ENCODE peak calls at places on chromosomes 16 and 17, in eight cellular contexts. Q, G, R, A, N, I, B and M are unnamed samples.

GRCh38 chr16:80500116-80500859 is 40.5 kb upstream of the DYNLRB2 start:
- DNase-seq in B (no peak), I (no peak), A (no peak), Q (no peak), R (no peak), N (no peak), G (peak), M (no peak)

GRCh38 chr16:9351440-9351839 is 260.0 kb downstream of the HAPSTR1 start:
- DNase-seq in I (no peak), G (no peak), N (peak), R (no peak), B (no peak), Q (no peak), A (no peak), M (no peak)

GRCh38 chr16:49757744-49758069 is 98.2 kb downstream of the ZNF423 start:
- DNase-seq in A (no peak), N (no peak), I (no peak), B (no peak), G (no peak), Q (no peak), R (no peak), M (no peak)

GRCh38 chr17:46002311-46002972 is 3.4 kb downstream of the STH start:
- DNase-seq in G (peak), I (peak), N (peak), A (peak), R (peak), B (no peak), Q (no peak), M (peak)

GRCh38 chr17:28478940-28479615 is 5.6 kb downstream of the SLC13A2 start:
- DNase-seq in I (peak), G (no peak), R (no peak), B (no peak), A (no peak), Q (no peak), N (no peak), M (no peak)

GRCh38 chr17:81909966-81910839 is 996 bp downstream of the PCYT2 start:
- DNase-seq in B (no peak), R (no peak), N (peak), A (no peak), I (no peak), Q (no peak), G (no peak), M (no peak)

GRCh38 chr17:41895617-41896016 is 23.1 kb downstream of the ACLY start:
- DNase-seq in N (no peak), Q (no peak), I (no peak), R (no peak), B (no peak), G (no peak), A (no peak), M (no peak)

GRCh38 chr16:4597174-4597573 is 17.5 kb downstream of the UBALD1 start:
- DNase-seq in A (no peak), G (no peak), Q (no peak), B (peak), R (no peak), N (no peak), I (no peak), M (no peak)

GRCh38 chr16:30157214-30157613 is 26.2 kb upstream of the CORO1A start:
- DNase-seq in G (no peak), Q (no peak), I (no peak), B (no peak), A (no peak), R (no peak), N (no peak), M (no peak)

GRCh38 chr17:7380321-7380720 is 568 bp upstream of the TNK1 start:
- DNase-seq in A (no peak), I (no peak), R (peak), Q (no peak), G (no peak), B (no peak), N (peak), M (no peak)

GRCh38 chr16:48113471-48113870 is 42.3 kb downstream of the ABCC12 start:
- DNase-seq in N (no peak), R (no peak), B (no peak), G (no peak), Q (no peak), A (no peak), I (no peak), M (no peak)

GRCh38 chr17:7228920-7229319 is 5.4 kb downstream of the DVL2 start:
- DNase-seq in N (no peak), A (no peak), Q (no peak), G (no peak), R (no peak), I (no peak), B (no peak), M (no peak)

GRCh38 chr17:76820523-76820922 is 47.7 kb upstream of the MGAT5B start:
- DNase-seq in Q (no peak), R (no peak), I (no peak), N (no peak), B (no peak), G (no peak), A (no peak), M (no peak)

GRCh38 chr17:48155889-48156670 is 48.5 kb downstream of the SNX11 start:
- DNase-seq in A (no peak), B (no peak), I (no peak), G (no peak), R (no peak), N (no peak), Q (no peak), M (no peak)

GRCh38 chr17:79822583-79823124 is 16.6 kb downstream of the CBX4 start:
- DNase-seq in B (no peak), A (no peak), Q (no peak), G (no peak), I (no peak), N (no peak), R (no peak), M (no peak)

GRCh38 chr17:43952351-43952723 is 1.4 kb downstream of the PYY start:
- DNase-seq in R (peak), I (no peak), N (no peak), G (no peak), Q (no peak), B (peak), A (no peak), M (no peak)

GRCh38 chr17:42111901-42112551 is 488 bp downstream of the DHX58 start:
- DNase-seq in G (peak), N (peak), R (no peak), I (peak), B (no peak), Q (no peak), A (peak), M (no peak)

GRCh38 chr16:88924834-88925539 is 52.0 kb downstream of the CBFA2T3 start:
- DNase-seq in B (no peak), A (peak), G (peak), I (peak), N (no peak), Q (no peak), R (no peak), M (no peak)

GRCh38 chr16:68298907-68299515 is 11.7 kb downstream of the SLC7A6OS start:
- DNase-seq in B (no peak), Q (no peak), I (peak), R (peak), A (no peak), N (no peak), G (no peak), M (no peak)

DNA sequence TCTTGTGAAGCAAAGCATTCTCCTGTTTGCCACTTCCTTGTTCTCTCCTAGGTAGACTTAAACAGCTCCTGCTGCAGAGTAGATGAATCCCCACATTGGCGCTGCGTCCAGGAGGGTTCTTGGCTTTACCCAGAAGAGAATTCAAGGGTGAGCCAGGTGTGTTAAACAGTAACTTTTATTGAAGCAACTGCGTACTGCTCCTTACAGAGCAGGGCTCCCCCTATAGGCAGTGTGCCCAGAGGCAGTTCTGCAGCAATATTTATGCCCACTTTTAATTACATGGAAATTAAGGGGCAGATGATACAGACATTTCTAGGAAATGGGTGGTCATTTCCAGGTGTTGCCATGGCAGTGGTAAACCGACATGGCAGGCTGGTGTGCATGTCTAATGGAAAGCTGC is 987.6 kb upstream of the RBFOX1 start:
- DNase-seq in N (no peak), G (no peak), B (no peak), Q (no peak), A (no peak), I (no peak), R (no peak), M (no peak)
- TF ChIP-seq CTCF in N (no peak), G (no peak), B (no peak), Q (no peak), A (no peak), I (no peak), R (no peak), M (peak)

GRCh38 chr16:79098897-79099296 is 501.6 kb downstream of the MAF start:
- DNase-seq in B (no peak), A (no peak), G (no peak), Q (no peak), R (no peak), N (no peak), I (no peak), M (no peak)

GRCh38 chr16:79097090-79097489 is 503.4 kb downstream of the MAF start:
- DNase-seq in I (no peak), G (no peak), B (no peak), Q (no peak), A (no peak), N (no peak), R (no peak), M (no peak)

GRCh38 chr16:79099701-79100100 is 500.8 kb downstream of the MAF start:
- DNase-seq in Q (no peak), G (no peak), B (no peak), A (no peak), R (no peak), I (no peak), N (no peak), M (no peak)

GRCh38 chr16:79097781-79098180 is 502.8 kb downstream of the MAF start:
- DNase-seq in B (no peak), N (no peak), A (no peak), R (no peak), G (no peak), Q (no peak), I (no peak), M (no peak)

DNA sequence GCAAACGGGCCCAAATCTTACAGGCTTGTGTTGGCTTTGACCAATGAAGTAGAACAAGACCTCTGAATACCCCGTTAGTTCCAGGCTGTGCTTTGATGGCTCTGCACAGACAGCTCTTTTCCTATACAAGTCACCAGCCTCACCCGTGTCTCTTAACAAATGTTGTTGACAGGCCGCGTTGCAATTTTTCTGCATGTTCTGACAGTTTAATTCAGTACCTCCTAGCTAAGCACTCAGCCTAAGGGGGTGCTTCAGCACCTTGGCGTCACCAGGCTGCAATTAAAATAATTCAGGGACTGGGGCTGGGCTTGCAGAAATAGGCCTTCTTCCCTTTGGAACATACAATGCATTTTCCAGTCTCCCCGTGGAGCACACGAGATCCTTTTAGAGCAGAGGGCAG is 500.1 kb downstream of the MAF start:
- DNase-seq in N (no peak), R (no peak), I (no peak), B (no peak), A (no peak), G (no peak), Q (no peak), M (no peak)
- TF ChIP-seq CTCF in N (no peak), R (no peak), I (no peak), B (no peak), A (no peak), G (no peak), Q (no peak), M (no peak)

GRCh38 chr16:54816471-54816870 is 114.2 kb upstream of the IRX5 start:
- DNase-seq in I (no peak), B (no peak), G (no peak), A (no peak), R (no peak), N (no peak), Q (no peak), M (no peak)

GRCh38 chr16:54815177-54815576 is 115.5 kb upstream of the IRX5 start:
- DNase-seq in N (no peak), A (no peak), R (no peak), B (no peak), G (no peak), I (no peak), Q (no peak), M (no peak)

GRCh38 chr16:54808890-54809289 is 121.8 kb upstream of the IRX5 start:
- DNase-seq in I (no peak), G (no peak), B (no peak), A (no peak), N (no peak), Q (no peak), R (no peak), M (no peak)

GRCh38 chr16:54813778-54814177 is 116.9 kb upstream of the IRX5 start:
- DNase-seq in B (no peak), I (no peak), N (no peak), G (no peak), R (no peak), Q (no peak), A (no peak), M (no peak)

GRCh38 chr16:54812229-54812628 is 118.4 kb upstream of the IRX5 start:
- DNase-seq in A (no peak), Q (no peak), B (no peak), R (no peak), N (no peak), G (no peak), I (peak), M (no peak)
- TF ChIP-seq CTCF in A (no peak), Q (peak), B (no peak), R (no peak), N (no peak), G (no peak), I (peak), M (no peak)

DNA sequence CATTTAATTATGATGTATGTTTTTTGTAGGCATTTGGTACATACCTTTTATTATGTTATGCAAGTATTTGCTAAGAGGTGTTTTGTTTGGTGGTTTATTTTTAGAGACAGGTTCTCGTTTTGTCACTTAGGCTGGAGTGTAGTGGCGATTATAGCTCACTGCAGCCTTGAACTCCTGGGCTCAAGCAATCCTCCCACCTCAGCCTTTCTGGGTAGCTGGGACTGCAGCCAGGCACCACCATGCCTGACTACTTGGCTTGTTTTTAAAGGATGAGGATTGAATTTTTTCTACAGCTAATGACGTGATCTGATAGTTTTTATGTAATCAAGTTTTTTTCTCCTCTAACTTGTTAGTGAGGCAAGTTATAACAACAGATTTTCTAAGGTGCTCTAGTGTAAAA is 199.6 kb downstream of the SPECC1 start:
- DNase-seq in A (no peak), B (no peak), Q (no peak), N (no peak), I (no peak), G (no peak), R (no peak), M (no peak)
- TF ChIP-seq CTCF in A (no peak), B (no peak), Q (no peak), N (no peak), I (no peak), G (no peak), R (no peak), M (no peak)

DNA sequence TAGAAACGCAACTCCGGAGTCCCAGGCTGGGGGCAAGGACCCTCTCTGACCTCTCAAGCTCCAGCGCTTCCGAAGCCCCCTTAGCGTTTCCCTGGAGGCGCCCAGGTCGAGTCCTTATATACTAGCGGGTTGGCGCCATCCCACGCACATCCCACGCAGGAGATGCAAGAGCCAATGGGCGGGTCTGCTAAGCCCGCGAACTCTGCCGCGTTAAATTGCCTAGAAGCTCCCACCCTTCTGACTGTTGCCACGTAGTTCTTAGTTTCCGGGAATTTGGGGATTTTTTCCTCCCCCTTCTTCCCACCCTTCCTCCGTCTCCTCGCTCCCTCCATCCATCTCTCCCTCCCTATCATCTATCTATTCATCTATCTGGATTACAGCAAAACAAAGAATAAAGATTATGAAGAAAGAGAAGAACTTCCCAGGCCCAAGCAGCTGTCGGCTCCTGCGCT is at the start of gene SLFN11:
- DNase-seq in I (peak), N (peak), A (peak), Q (no peak), R (peak), B (peak), G (peak), M (no peak)
- TF ChIP-seq CTCF in I (no peak), N (no peak), A (no peak), Q (no peak), R (no peak), B (no peak), G (no peak), M (no peak)